ENCODE peak calls at places on chromosome 13, in ten cellular contexts. N is stomach; B is Peyer's patch; K is T-helper 2 cell; O is pancreas; C is B cell; R is naive thymus-derived CD8-positive, alpha-beta T cell; H is activated CD4-positive, alpha-beta T cell treated with anti-CD3 and anti-CD28 coated beads for 36 hours; A is sciatic nerve; V is cardiac fibroblast. M is an unnamed sample.

GRCh38 chr13:43298799-43299198 is 275.4 kb downstream of the DNAJC15 start:
- DNase-seq in N (no peak), B (no peak), K (no peak), O (no peak), C (no peak), R (no peak), H (no peak), A (no peak), V (peak), M (no peak)

GRCh38 chr13:73133536-73133935 is 74.7 kb downstream of the KLF5 start:
- DNase-seq in N (peak), B (no peak), K (no peak), O (no peak), C (no peak), R (no peak), H (no peak), A (no peak), V (no peak), M (no peak)

GRCh38 chr13:25503856-25504255 is 132.1 kb downstream of the ATP8A2 start:
- DNase-seq in N (no peak), B (no peak), K (no peak), O (no peak), C (no peak), R (no peak), H (no peak), A (no peak), V (no peak), M (no peak)

GRCh38 chr13:65959305-65959704 is 1270.8 kb downstream of the PCDH9 start:
- DNase-seq in N (no peak), B (no peak), K (no peak), O (no peak), C (no peak), R (no peak), H (no peak), A (no peak), V (peak), M (no peak)

GRCh38 chr13:29908917-29909755 is 58.7 kb upstream of the UBL3 start:
- DNase-seq in N (no peak), B (no peak), K (no peak), O (no peak), C (no peak), R (no peak), H (no peak), A (no peak), V (no peak), M (no peak)

GRCh38 chr13:59112375-59112774 is 1051.4 kb downstream of the DIAPH3 start:
- DNase-seq in N (no peak), B (peak), K (no peak), O (no peak), C (no peak), R (no peak), H (no peak), A (no peak), V (peak), M (no peak)

GRCh38 chr13:35146686-35147085 is 204.6 kb downstream of the NBEA start:
- DNase-seq in N (no peak), B (no peak), K (no peak), O (no peak), C (no peak), R (no peak), H (no peak), A (no peak), V (no peak), M (no peak)

GRCh38 chr13:41398494-41399190 is 58.7 kb upstream of the RGCC start:
- DNase-seq in N (no peak), B (no peak), K (no peak), O (no peak), C (no peak), R (no peak), H (peak), A (no peak), V (no peak), M (no peak)

GRCh38 chr13:109941951-109942350 is 155.6 kb upstream of the IRS2 start:
- DNase-seq in N (no peak), B (no peak), K (no peak), O (no peak), C (no peak), R (no peak), H (no peak), A (no peak), V (peak), M (no peak)

GRCh38 chr13:104691765-104692164 is 1625.5 kb upstream of the SLC10A2 start:
- DNase-seq in N (no peak), B (no peak), K (no peak), O (no peak), C (no peak), R (no peak), H (no peak), A (no peak), V (no peak), M (no peak)

GRCh38 chr13:25136872-25137623 is 35.0 kb downstream of the AMER2 start:
- DNase-seq in N (no peak), B (no peak), K (no peak), O (no peak), C (no peak), R (no peak), H (no peak), A (no peak), V (no peak), M (no peak)

GRCh38 chr13:110230661-110231347 is 76.2 kb downstream of the COL4A1 start:
- DNase-seq in N (no peak), B (no peak), K (no peak), O (no peak), C (no peak), R (no peak), H (no peak), A (no peak), V (no peak), M (no peak)

GRCh38 chr13:30158774-30159445 is 148.4 kb downstream of the KATNAL1 start:
- DNase-seq in N (peak), B (no peak), K (peak), O (no peak), C (no peak), R (no peak), H (peak), A (peak), V (peak), M (peak)

GRCh38 chr13:32911506-32911905 is 104.7 kb upstream of the KL start:
- DNase-seq in N (no peak), B (no peak), K (no peak), O (no peak), C (no peak), R (peak), H (peak), A (no peak), V (peak), M (peak)

GRCh38 chr13:98450495-98451167 is 126.3 kb downstream of the STK24 start:
- DNase-seq in N (no peak), B (no peak), K (no peak), O (no peak), C (no peak), R (no peak), H (peak), A (no peak), V (no peak), M (no peak)

GRCh38 chr13:32087955-32088747 is 56.6 kb downstream of the FRY start:
- DNase-seq in N (no peak), B (no peak), K (no peak), O (no peak), C (no peak), R (no peak), H (no peak), A (no peak), V (no peak), M (no peak)

GRCh38 chr13:63208811-63209210 is 1793.2 kb upstream of the PCDH20 start:
- DNase-seq in N (no peak), B (no peak), K (no peak), O (no peak), C (no peak), R (no peak), H (no peak), A (no peak), V (no peak), M (no peak)

GRCh38 chr13:40186636-40187323 is 479.7 kb downstream of the FOXO1 start:
- DNase-seq in N (no peak), B (no peak), K (no peak), O (no peak), C (no peak), R (no peak), H (no peak), A (no peak), V (no peak), M (no peak)

GRCh38 chr13:32595306-32595705 is 9.1 kb downstream of the PDS5B start:
- DNase-seq in N (no peak), B (no peak), K (no peak), O (no peak), C (no peak), R (no peak), H (no peak), A (no peak), V (no peak), M (no peak)

GRCh38 chr13:23743717-23744116 is 145.5 kb downstream of the MIPEP start:
- DNase-seq in N (no peak), B (no peak), K (no peak), O (no peak), C (no peak), R (no peak), H (no peak), A (no peak), V (no peak), M (no peak)

GRCh38 chr13:110319774-110320509 is 12.9 kb downstream of the COL4A2 start:
- DNase-seq in N (no peak), B (no peak), K (no peak), O (peak), C (no peak), R (no peak), H (peak), A (no peak), V (peak), M (no peak)

GRCh38 chr13:94968040-94968756 is 255.9 kb upstream of the SOX21 start:
- DNase-seq in N (no peak), B (no peak), K (no peak), O (no peak), C (no peak), R (no peak), H (peak), A (no peak), V (peak), M (peak)

GRCh38 chr13:20177049-20177831 is 15.5 kb downstream of the GJB2 start:
- DNase-seq in N (no peak), B (no peak), K (no peak), O (no peak), C (no peak), R (no peak), H (no peak), A (no peak), V (no peak), M (no peak)

GRCh38 chr13:48750588-48751383 is 97.1 kb downstream of the CYSLTR2 start:
- DNase-seq in N (no peak), B (no peak), K (no peak), O (no peak), C (no peak), R (no peak), H (no peak), A (no peak), V (peak), M (no peak)

GRCh38 chr13:44899967-44900366 is 89.3 kb downstream of the NUFIP1 start:
- DNase-seq in N (no peak), B (no peak), K (no peak), O (no peak), C (no peak), R (no peak), H (no peak), A (no peak), V (no peak), M (no peak)

GRCh38 chr13:93655132-93655531 is 428.5 kb downstream of the GPC6 start:
- DNase-seq in N (no peak), B (no peak), K (no peak), O (no peak), C (no peak), R (no peak), H (no peak), A (no peak), V (no peak), M (no peak)

GRCh38 chr13:90427322-90428272 is 919.9 kb upstream of the MIR17HG start:
- DNase-seq in N (no peak), B (no peak), K (no peak), O (no peak), C (no peak), R (no peak), H (no peak), A (no peak), V (no peak), M (no peak)

GRCh38 chr13:76222511-76222910 is 586.4 kb downstream of the LMO7 start:
- DNase-seq in N (no peak), B (no peak), K (no peak), O (no peak), C (no peak), R (no peak), H (no peak), A (no peak), V (no peak), M (no peak)

M was measured in GM13976.